ENCODE peak calls at places on chromosomes 1 and 21, in five cellular contexts. N, F, P, E and L are unnamed samples. For H3K4me1, the result is how much of the 10 kb centered on the place peaks cover.

GRCh38 chr1:248739580-248740205 is 15.9 kb downstream of the LYPD8 start:
- DNase-seq in N (peak), F (no peak), P (no peak), E (no peak), L (no peak)

GRCh38 chr1:204513117-204513716 is 3.0 kb upstream of the MDM4 start:
- DNase-seq in N (peak), F (no peak), P (no peak), E (no peak), L (peak)

GRCh38 chr1:116289219-116289618 is 83.8 kb upstream of the ATP1A1 start:
- DNase-seq in N (no peak), F (no peak), P (no peak), E (peak), L (no peak)

GRCh38 chr1:3319874-3320245 is 134.6 kb upstream of the ARHGEF16 start:
- DNase-seq in N (peak), F (peak), P (peak), E (peak), L (no peak)

GRCh38 chr1:89692601-89693503 is 59.9 kb downstream of the LRRC8C start:
- DNase-seq in N (peak), F (no peak), P (peak), E (peak), L (no peak)

GRCh38 chr1:247330548-247331171 is 1.0 kb downstream of the ZNF496 start:
- DNase-seq in N (no peak), F (no peak), P (no peak), E (no peak), L (no peak)

GRCh38 chr1:95384570-95384969 is 150.6 kb downstream of the RWDD3 start:
- DNase-seq in N (peak), F (no peak), P (peak), E (no peak), L (no peak)

GRCh38 chr1:111323231-111323630 is 32.6 kb downstream of the CHIA start:
- DNase-seq in N (no peak), F (no peak), P (no peak), E (no peak), L (no peak)

GRCh38 chr1:156151093-156151688 is 2.2 kb upstream of the SEMA4A start:
- DNase-seq in N (peak), F (no peak), P (peak), E (peak), L (no peak)

GRCh38 chr1:21334214-21335087 is 44.2 kb upstream of the ECE1 start:
- DNase-seq in N (peak), F (no peak), P (peak), E (peak), L (peak)

GRCh38 chr1:210400043-210400840 is 71.5 kb downstream of the HHAT start:
- DNase-seq in N (peak), F (peak), P (peak), E (peak), L (peak)

GRCh38 chr1:246165826-246166709 is 341.0 kb downstream of the SMYD3 start:
- DNase-seq in N (no peak), F (no peak), P (no peak), E (peak), L (no peak)

GRCh38 chr1:165914136-165914798 is 86.9 kb downstream of the UCK2 start:
- DNase-seq in N (peak), F (peak), P (peak), E (peak), L (peak)

GRCh38 chr1:230906226-230906625 is 37.9 kb upstream of the C1orf198 start:
- DNase-seq in N (no peak), F (no peak), P (no peak), E (no peak), L (no peak)

GRCh38 chr1:100835866-100836842 is 58.5 kb downstream of the EXTL2 start:
- DNase-seq in N (no peak), F (no peak), P (no peak), E (no peak), L (no peak)

GRCh38 chr1:154736840-154737239 is 128.9 kb upstream of the ADAR start:
- DNase-seq in N (no peak), F (no peak), P (peak), E (no peak), L (no peak)

GRCh38 chr1:221740260-221740830 is 1.5 kb downstream of the DUSP10 start:
- DNase-seq in N (no peak), F (no peak), P (no peak), E (no peak), L (no peak)

GRCh38 chr1:6095511-6096242 is 50.0 kb downstream of the KCNAB2 start:
- DNase-seq in N (no peak), F (no peak), P (no peak), E (no peak), L (no peak)

GRCh38 chr1:48466594-48466993 is 5.4 kb downstream of the SPATA6 start:
- DNase-seq in N (no peak), F (no peak), P (no peak), E (no peak), L (no peak)

GRCh38 chr1:237712082-237712481 is 178.6 kb downstream of the ZP4 start:
- DNase-seq in N (no peak), F (no peak), P (no peak), E (no peak), L (no peak)

GRCh38 chr1:157948547-157949152 is 44.8 kb upstream of the KIRREL1 start:
- DNase-seq in N (peak), F (peak), P (peak), E (no peak), L (no peak)

GRCh38 chr1:182142621-182143020 is 81.1 kb upstream of the ZNF648 start:
- DNase-seq in N (no peak), F (no peak), P (no peak), E (peak), L (no peak)

GRCh38 chr21:26469789-26470188 is 103.3 kb downstream of the CYYR1 start:
- DNase-seq in N (no peak), F (no peak), P (peak), E (peak), L (no peak)

GRCh38 chr1:224113918-224114786 is at the start of gene FBXO28:
- DNase-seq in N (peak), F (peak), P (peak), E (peak), L (peak)

GRCh38 chr1:234720709-234721436 is 110.9 kb upstream of the IRF2BP2 start:
- DNase-seq in N (no peak), F (no peak), P (peak), E (no peak), L (no peak)

GRCh38 chr1:12326986-12327385 is 97.2 kb downstream of the VPS13D start:
- DNase-seq in N (no peak), F (no peak), P (no peak), E (no peak), L (no peak)

GRCh38 chr21:38308010-38308784 is 51.4 kb downstream of the KCNJ15 start:
- DNase-seq in N (no peak), F (no peak), P (peak), E (peak), L (no peak)

GRCh38 chr1:220880726-220881506 is 1.7 kb downstream of the HLX start:
- DNase-seq in N (no peak), F (no peak), P (peak), E (peak), L (no peak)

GRCh38 chr1:53556657-53557227 is 97.5 kb downstream of the DMRTB1 start:
- DNase-seq in N (no peak), F (no peak), P (no peak), E (no peak), L (no peak)

GRCh38 chr21:26849428-26850115 is 4.4 kb upstream of the ADAMTS1 start:
- DNase-seq in N (peak), F (peak), P (peak), E (peak), L (no peak)

GRCh38 chr1:39926343-39926769 is 24.6 kb upstream of the MYCL start:
- DNase-seq in N (peak), F (no peak), P (peak), E (no peak), L (no peak)

GRCh38 chr1:53085405-53085804 is 23.4 kb downstream of the PODN start:
- DNase-seq in N (no peak), F (no peak), P (no peak), E (no peak), L (no peak)

GRCh38 chr1:36570016-36570415 is 87.3 kb upstream of the CSF3R start:
- DNase-seq in N (no peak), F (no peak), P (no peak), E (no peak), L (no peak)

GRCh38 chr1:45772971-45773370 is 22.5 kb upstream of the IPP start:
- DNase-seq in N (no peak), F (no peak), P (no peak), E (no peak), L (no peak)

GRCh38 chr1:33927721-33928120 is 63.8 kb downstream of the HMGB4 start:
- DNase-seq in N (no peak), F (no peak), P (no peak), E (no peak), L (no peak)

GRCh38 chr21:42990251-42990650 is 15.9 kb downstream of the PKNOX1 start:
- DNase-seq in N (no peak), F (no peak), P (no peak), E (no peak), L (no peak)
- H3K4me1 ChIP-seq in N (under half), F (under half), P (under half), E (under half), L (under half)

DNA sequence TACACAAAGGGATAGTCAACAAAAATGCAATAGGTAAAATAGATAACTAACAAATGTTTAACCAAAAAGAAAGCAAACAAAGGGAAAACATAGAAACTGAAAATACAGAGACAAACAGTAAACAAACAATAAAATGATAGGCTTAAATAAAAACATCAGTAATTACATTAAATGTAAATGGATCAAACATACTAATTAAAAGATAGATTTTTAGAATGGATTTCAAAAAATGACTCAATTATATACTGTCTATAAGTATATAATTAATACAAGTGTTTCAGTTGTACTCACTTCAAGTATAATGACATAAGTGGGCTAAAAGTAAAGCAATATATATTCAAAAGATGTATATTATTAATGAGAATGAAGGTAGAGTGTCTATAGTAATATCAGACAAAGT is 101.1 kb downstream of the MRPS6 start:
- DNase-seq in N (no peak), F (no peak), P (no peak), E (no peak), L (no peak)
- H3K4me1 ChIP-seq in N (under half), F (under half), P (under half), E (under half), L (under half)

DNA sequence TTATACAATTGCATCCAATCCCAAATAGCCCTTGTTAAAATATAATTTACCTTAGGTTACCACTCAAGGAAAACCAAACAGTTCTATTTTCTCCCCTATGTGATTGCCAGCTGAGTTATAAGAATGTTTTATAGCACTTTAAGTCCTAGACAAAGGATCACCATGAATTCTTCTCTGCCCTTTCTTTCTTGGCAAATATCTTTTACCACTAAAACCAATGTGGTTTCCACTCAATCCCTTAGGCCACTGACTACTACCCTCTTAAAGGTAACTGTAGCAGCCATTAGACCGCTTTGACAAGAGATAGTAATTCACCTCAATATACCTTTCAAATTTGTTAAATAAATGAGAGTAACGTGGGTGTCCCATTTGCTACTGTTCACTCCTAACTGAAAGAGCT is 307.9 kb upstream of the PRMT6 start:
- DNase-seq in N (no peak), F (no peak), P (no peak), E (no peak), L (no peak)
- H3K4me1 ChIP-seq in N (under half), F (under half), P (under half), E (under half), L (under half)

GRCh38 chr1:201750120-201750519 is 78.8 kb upstream of the IPO9 start:
- DNase-seq in N (no peak), F (no peak), P (no peak), E (no peak), L (no peak)
- H3K4me1 ChIP-seq in N (under half), F (under half), P (half or more), E (under half), L (under half)

DNA sequence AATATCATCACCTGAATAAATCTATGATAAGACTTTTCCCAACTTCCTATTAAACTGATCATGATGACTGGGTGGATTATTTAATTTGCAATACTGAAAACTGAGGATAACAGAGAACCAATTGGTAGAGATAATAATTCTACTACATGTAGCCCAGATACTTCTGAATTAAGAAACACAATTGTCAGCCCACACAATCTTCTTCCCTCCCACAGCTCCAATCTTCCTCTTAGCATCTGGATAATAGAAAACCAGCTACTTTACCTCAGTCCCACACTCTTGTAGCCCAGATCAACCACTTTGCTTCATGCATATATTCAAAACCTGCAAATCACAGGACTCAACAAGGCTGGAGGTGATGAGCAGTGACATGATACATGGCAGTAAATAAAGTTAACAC is 16.9 kb downstream of the FRRS1 start:
- DNase-seq in N (no peak), F (no peak), P (no peak), E (no peak), L (no peak)
- H3K4me1 ChIP-seq in N (under half), F (under half), P (under half), E (under half), L (under half)

DNA sequence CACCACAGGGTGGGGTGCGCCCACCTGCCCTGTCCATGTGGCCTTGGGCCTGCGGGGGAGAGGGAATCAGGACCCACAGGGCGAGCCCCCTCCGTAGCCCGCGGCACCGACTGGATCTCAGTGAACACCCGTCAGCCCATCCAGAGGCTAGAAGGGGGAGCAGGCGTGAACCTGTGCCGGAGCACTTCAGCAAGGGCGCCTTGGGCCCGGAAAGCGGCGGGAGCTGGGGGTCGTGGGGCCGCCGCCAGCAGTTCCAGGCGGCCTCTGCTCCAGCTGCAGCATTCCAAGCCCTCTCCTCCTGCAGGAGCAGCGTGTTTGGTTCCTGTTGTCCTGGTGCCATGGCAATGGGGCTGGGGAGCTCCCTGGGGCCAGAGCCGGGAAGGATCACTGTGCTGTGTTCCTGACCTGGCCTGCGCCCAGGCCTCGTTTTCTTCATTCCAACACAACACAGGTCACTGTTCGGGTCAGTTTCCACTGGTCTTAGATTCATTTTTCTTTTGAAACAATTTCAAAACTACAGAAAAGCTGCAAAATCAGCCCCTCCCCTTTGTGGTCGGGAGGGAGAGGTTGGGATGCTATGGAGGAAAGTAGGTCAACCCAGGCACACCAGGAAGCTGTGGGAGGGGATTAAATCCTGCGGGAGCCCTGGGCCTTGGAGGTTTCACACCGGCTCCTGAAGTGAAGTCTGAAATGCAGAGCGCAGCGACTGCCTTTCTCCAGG is 18.8 kb downstream of the SLX9 start:
- DNase-seq in N (no peak), F (no peak), P (peak), E (peak), L (no peak)
- H3K4me1 ChIP-seq in N (under half), F (under half), P (under half), E (under half), L (under half)

DNA sequence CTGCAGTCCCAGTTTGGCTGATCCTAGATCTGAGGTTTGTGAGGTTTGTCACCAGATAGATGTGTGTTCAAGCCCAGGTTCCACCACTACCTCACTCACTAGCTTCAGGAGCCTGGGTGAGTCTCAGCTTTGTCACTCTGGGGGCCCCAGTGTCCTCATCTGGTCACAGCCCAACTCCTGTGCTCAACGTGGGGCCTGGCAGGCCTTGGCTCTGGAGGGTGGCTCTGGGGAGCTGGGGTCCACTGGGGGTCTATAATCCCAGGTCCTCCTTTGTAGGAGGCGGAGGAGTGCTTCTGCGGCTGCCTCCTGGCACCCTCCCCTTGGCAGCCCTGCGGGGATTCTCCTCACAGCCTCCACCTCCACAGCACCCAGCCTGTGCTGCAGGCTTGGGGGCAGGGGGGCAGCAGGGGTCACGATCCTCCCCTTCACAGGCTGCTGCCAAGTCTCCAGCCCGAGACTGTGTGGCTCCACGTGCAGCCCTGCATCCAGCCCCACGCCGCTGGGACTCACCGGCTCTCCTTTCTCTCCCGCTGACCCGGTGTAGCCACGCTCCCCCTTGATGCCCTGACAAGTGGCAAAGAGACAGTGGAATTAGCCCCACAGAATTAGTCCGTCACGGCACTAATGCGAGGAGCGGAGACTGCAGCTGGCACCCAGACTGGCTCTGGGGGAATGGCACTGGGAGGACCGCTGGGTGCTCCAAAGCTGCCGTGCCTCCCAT is 22.5 kb upstream of the PEF1 start:
- DNase-seq in N (no peak), F (no peak), P (no peak), E (no peak), L (no peak)
- H3K4me1 ChIP-seq in N (under half), F (under half), P (under half), E (under half), L (under half)

GRCh38 chr1:17568014-17568413 is 28.5 kb downstream of the ARHGEF10L start:
- DNase-seq in N (no peak), F (no peak), P (no peak), E (no peak), L (no peak)
- H3K4me1 ChIP-seq in N (under half), F (under half), P (under half), E (half or more), L (under half)